ENCODE peak calls at places on chromosomes 16 and 17, in four cellular contexts. One of them, this sample, is unnamed.

GRCh38 chr17:75570772-75571171 is 16.8 kb upstream of the MYO15B start:
- DNase-seq in IMR-90: no peak
- DNase-seq in coronary artery: no peak
- DNase-seq in lower leg skin: no peak
- DNase-seq in this sample: no peak

GRCh38 chr17:42695500-42695899 is 13.2 kb downstream of the CNTNAP1 start:
- DNase-seq in IMR-90: no peak
- DNase-seq in coronary artery: no peak
- DNase-seq in lower leg skin: no peak
- DNase-seq in this sample: no peak

GRCh38 chr16:67283039-67283825 is 3.9 kb downstream of the PLEKHG4 start:
- DNase-seq in IMR-90: peak
- DNase-seq in coronary artery: no peak
- DNase-seq in lower leg skin: no peak
- DNase-seq in this sample: no peak

GRCh38 chr16:11783319-11784047 is 13.6 kb downstream of the ZC3H7A start:
- DNase-seq in IMR-90: peak
- DNase-seq in coronary artery: no peak
- DNase-seq in lower leg skin: no peak
- DNase-seq in this sample: no peak

GRCh38 chr17:55198690-55199370 is 65.9 kb upstream of the HLF start:
- DNase-seq in IMR-90: no peak
- DNase-seq in coronary artery: no peak
- DNase-seq in lower leg skin: no peak
- DNase-seq in this sample: no peak

GRCh38 chr16:4379001-4379688 is 7.5 kb downstream of the VASN start:
- DNase-seq in IMR-90: no peak
- DNase-seq in coronary artery: no peak
- DNase-seq in lower leg skin: no peak
- DNase-seq in this sample: no peak

GRCh38 chr17:40871316-40871715 is 4.3 kb upstream of the KRT12 start:
- DNase-seq in IMR-90: no peak
- DNase-seq in coronary artery: no peak
- DNase-seq in lower leg skin: no peak
- DNase-seq in this sample: no peak

GRCh38 chr16:88533945-88534641 is 36.1 kb upstream of the ZC3H18 start:
- DNase-seq in IMR-90: peak
- DNase-seq in coronary artery: no peak
- DNase-seq in lower leg skin: peak
- DNase-seq in this sample: no peak

GRCh38 chr16:576823-577201 is 7.0 kb downstream of the PIGQ start:
- DNase-seq in IMR-90: no peak
- DNase-seq in coronary artery: no peak
- DNase-seq in lower leg skin: no peak
- DNase-seq in this sample: no peak

GRCh38 chr17:59783221-59784016 is 76.0 kb downstream of the VMP1 start:
- DNase-seq in IMR-90: peak
- DNase-seq in coronary artery: no peak
- DNase-seq in lower leg skin: no peak
- DNase-seq in this sample: no peak

GRCh38 chr16:53341787-53342186 is 92.5 kb upstream of the RBL2 start:
- DNase-seq in IMR-90: no peak
- DNase-seq in coronary artery: no peak
- DNase-seq in lower leg skin: no peak
- DNase-seq in this sample: no peak

GRCh38 chr16:70687172-70687531 is 1.3 kb upstream of the MTSS2 start:
- DNase-seq in IMR-90: no peak
- DNase-seq in coronary artery: no peak
- DNase-seq in lower leg skin: no peak
- DNase-seq in this sample: no peak

GRCh38 chr16:16890964-16891363 is 512.0 kb downstream of the NPIPA7 start:
- DNase-seq in IMR-90: no peak
- DNase-seq in coronary artery: no peak
- DNase-seq in lower leg skin: no peak
- DNase-seq in this sample: no peak

GRCh38 chr17:72206376-72206775 is 85.6 kb downstream of the SOX9 start:
- DNase-seq in IMR-90: no peak
- DNase-seq in coronary artery: no peak
- DNase-seq in lower leg skin: no peak
- DNase-seq in this sample: no peak

GRCh38 chr17:14749269-14749668 is 448.4 kb downstream of the HS3ST3B1 start:
- DNase-seq in IMR-90: no peak
- DNase-seq in coronary artery: no peak
- DNase-seq in lower leg skin: no peak
- DNase-seq in this sample: no peak

GRCh38 chr17:40550608-40551007 is 14.7 kb downstream of the CCR7 start:
- DNase-seq in IMR-90: peak
- DNase-seq in coronary artery: peak
- DNase-seq in lower leg skin: peak
- DNase-seq in this sample: no peak

GRCh38 chr17:35160354-35161201 is 13.0 kb downstream of the UNC45B start:
- DNase-seq in IMR-90: no peak
- DNase-seq in coronary artery: no peak
- DNase-seq in lower leg skin: no peak
- DNase-seq in this sample: no peak

GRCh38 chr17:2011421-2012371 is 13.4 kb downstream of the RTN4RL1 start:
- DNase-seq in IMR-90: no peak
- DNase-seq in coronary artery: no peak
- DNase-seq in lower leg skin: peak
- DNase-seq in this sample: no peak

GRCh38 chr17:31388770-31389672 is 2.5 kb upstream of the RAB11FIP4 start:
- DNase-seq in IMR-90: no peak
- DNase-seq in coronary artery: peak
- DNase-seq in lower leg skin: peak
- DNase-seq in this sample: no peak

GRCh38 chr17:57997085-57997809 is 9.2 kb upstream of the VEZF1 start:
- DNase-seq in IMR-90: no peak
- DNase-seq in coronary artery: no peak
- DNase-seq in lower leg skin: no peak
- DNase-seq in this sample: no peak

GRCh38 chr16:84278968-84279367 is 15.7 kb upstream of the WFDC1 start:
- DNase-seq in IMR-90: no peak
- DNase-seq in coronary artery: no peak
- DNase-seq in lower leg skin: no peak
- DNase-seq in this sample: no peak

GRCh38 chr16:5158494-5158893 is 60.9 kb upstream of the EEF2KMT start:
- DNase-seq in IMR-90: no peak
- DNase-seq in coronary artery: no peak
- DNase-seq in lower leg skin: no peak
- DNase-seq in this sample: no peak

GRCh38 chr17:80960797-80961452 is 30.7 kb upstream of the CHMP6 start:
- DNase-seq in IMR-90: no peak
- DNase-seq in coronary artery: no peak
- DNase-seq in lower leg skin: no peak
- DNase-seq in this sample: no peak

GRCh38 chr16:6096931-6097665 is 999.5 kb upstream of the EEF2KMT start:
- DNase-seq in IMR-90: no peak
- DNase-seq in coronary artery: no peak
- DNase-seq in lower leg skin: no peak
- DNase-seq in this sample: no peak

GRCh38 chr17:40366076-40366860 is 1.7 kb upstream of the GJD3 start:
- DNase-seq in IMR-90: no peak
- DNase-seq in coronary artery: no peak
- DNase-seq in lower leg skin: no peak
- DNase-seq in this sample: no peak

GRCh38 chr16:19130852-19131808 is 17.4 kb downstream of the ITPRIPL2 start:
- DNase-seq in IMR-90: peak
- DNase-seq in coronary artery: no peak
- DNase-seq in lower leg skin: peak
- DNase-seq in this sample: peak

GRCh38 chr17:8162232-8162996 is at the start of gene VAMP2:
- DNase-seq in IMR-90: peak
- DNase-seq in coronary artery: peak
- DNase-seq in lower leg skin: peak
- DNase-seq in this sample: no peak

GRCh38 chr16:68910051-68910450 is 66.7 kb downstream of the TANGO6 start:
- DNase-seq in IMR-90: no peak
- DNase-seq in coronary artery: no peak
- DNase-seq in lower leg skin: no peak
- DNase-seq in this sample: no peak

GRCh38 chr17:61189968-61190367 is 209.7 kb upstream of the TBX2 start:
- DNase-seq in IMR-90: no peak
- DNase-seq in coronary artery: no peak
- DNase-seq in lower leg skin: no peak
- DNase-seq in this sample: no peak

GRCh38 chr16:24754543-24754942 is 25.1 kb downstream of the TNRC6A start:
- DNase-seq in IMR-90: no peak
- DNase-seq in coronary artery: no peak
- DNase-seq in lower leg skin: no peak
- DNase-seq in this sample: no peak

GRCh38 chr17:57285681-57286080 is 29.4 kb downstream of the MSI2 start:
- DNase-seq in IMR-90: no peak
- DNase-seq in coronary artery: no peak
- DNase-seq in lower leg skin: no peak
- DNase-seq in this sample: no peak

GRCh38 chr17:76811028-76811427 is 57.2 kb upstream of the MGAT5B start:
- DNase-seq in IMR-90: no peak
- DNase-seq in coronary artery: no peak
- DNase-seq in lower leg skin: no peak
- DNase-seq in this sample: no peak

GRCh38 chr17:80917716-80918560 is 73.7 kb upstream of the CHMP6 start:
- DNase-seq in IMR-90: no peak
- DNase-seq in coronary artery: no peak
- DNase-seq in lower leg skin: no peak
- DNase-seq in this sample: no peak

GRCh38 chr17:35242158-35242804 is 591 bp upstream of the SLFN5 start:
- DNase-seq in IMR-90: peak
- DNase-seq in coronary artery: peak
- DNase-seq in lower leg skin: peak
- DNase-seq in this sample: no peak

DNA sequence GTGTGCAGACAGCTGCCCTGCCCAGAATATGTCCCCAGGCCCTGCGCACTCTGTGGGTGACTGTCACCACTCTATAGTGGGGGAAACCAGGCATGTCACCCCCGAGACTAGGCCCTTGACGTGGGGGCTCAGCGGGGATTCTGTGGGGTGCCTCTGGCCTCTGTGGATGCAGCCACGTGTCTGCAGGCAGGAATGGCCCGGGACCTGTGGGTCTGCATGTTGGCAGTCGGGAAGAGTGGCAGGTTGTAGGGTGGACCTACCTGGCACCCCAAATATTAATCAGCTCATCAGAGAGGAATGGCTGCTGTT is 954 bp downstream of the IL32 start:
- DNase-seq in IMR-90: no peak
- DNase-seq in coronary artery: no peak
- DNase-seq in lower leg skin: no peak
- DNase-seq in this sample: no peak
- H3K4me3 ChIP-seq in IMR-90: peak
- H3K4me3 ChIP-seq in coronary artery: peak
- H3K4me3 ChIP-seq in lower leg skin: no peak
- H3K4me3 ChIP-seq in this sample: peak

DNA sequence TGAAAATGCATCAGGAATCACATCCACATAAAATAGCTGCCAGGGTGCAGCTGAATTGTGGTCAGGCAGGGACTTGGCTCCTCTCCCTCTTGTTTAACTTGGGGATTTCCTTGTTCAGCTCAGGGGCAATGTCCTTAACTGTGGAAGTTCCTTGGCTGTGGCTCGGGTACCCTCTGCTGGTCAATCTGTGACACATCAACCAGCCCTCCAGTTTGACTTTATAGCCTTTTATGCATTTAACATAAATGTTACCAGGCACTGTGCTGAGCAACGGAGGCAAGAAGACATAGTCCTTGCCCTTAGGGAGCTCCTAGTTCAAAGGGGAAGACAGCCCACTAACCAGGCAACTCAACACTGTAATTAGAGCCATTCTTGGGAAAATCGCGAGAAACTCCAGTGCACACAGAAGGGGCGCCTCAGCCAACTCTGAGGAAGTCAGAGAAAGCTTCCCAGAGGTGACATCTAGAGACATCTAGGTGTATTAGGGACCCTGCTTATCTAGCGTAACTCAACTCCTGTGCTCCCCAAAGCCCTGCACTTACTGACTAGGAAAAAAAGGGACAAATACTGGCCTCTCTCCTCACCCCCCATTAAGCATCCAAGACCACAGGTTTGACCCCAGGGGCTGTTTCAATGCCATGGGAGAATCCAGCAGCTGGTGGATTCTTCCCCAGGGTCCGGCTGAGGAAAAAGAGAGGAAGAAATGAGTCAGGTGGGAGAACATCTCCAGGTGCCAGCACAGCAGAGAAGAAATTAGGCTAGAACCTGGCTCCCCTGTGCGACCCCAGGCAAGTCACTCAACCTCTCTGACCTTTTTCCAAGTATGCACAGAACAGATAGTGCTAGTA is 17.3 kb upstream of the EEF2K start:
- DNase-seq in IMR-90: peak
- DNase-seq in coronary artery: peak
- DNase-seq in lower leg skin: peak
- DNase-seq in this sample: peak
- H3K4me3 ChIP-seq in IMR-90: no peak
- H3K4me3 ChIP-seq in coronary artery: peak
- H3K4me3 ChIP-seq in lower leg skin: no peak
- H3K4me3 ChIP-seq in this sample: no peak

DNA sequence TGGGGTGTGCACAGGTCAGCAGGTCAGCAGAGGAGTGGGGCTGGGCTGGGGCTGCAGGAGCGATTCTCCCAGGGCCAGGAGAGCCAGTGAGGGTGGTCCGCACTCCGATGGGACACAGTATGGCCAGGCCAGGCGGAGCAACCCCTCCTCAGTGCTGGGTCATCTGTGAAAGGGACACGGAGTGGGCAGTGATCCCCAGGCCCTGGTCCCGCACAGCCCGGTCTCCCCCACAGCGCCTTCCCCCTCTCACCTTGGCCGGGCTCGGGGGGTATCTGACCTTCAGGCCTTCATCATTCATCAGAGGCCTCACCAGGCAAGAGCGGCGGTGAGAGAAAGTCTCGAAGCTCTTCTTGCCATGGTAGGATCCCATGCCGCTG is 10.0 kb downstream of the ALDH3A1 start:
- DNase-seq in IMR-90: no peak
- DNase-seq in coronary artery: no peak
- DNase-seq in lower leg skin: no peak
- DNase-seq in this sample: no peak
- H3K4me3 ChIP-seq in IMR-90: no peak
- H3K4me3 ChIP-seq in coronary artery: no peak
- H3K4me3 ChIP-seq in lower leg skin: no peak
- H3K4me3 ChIP-seq in this sample: no peak

DNA sequence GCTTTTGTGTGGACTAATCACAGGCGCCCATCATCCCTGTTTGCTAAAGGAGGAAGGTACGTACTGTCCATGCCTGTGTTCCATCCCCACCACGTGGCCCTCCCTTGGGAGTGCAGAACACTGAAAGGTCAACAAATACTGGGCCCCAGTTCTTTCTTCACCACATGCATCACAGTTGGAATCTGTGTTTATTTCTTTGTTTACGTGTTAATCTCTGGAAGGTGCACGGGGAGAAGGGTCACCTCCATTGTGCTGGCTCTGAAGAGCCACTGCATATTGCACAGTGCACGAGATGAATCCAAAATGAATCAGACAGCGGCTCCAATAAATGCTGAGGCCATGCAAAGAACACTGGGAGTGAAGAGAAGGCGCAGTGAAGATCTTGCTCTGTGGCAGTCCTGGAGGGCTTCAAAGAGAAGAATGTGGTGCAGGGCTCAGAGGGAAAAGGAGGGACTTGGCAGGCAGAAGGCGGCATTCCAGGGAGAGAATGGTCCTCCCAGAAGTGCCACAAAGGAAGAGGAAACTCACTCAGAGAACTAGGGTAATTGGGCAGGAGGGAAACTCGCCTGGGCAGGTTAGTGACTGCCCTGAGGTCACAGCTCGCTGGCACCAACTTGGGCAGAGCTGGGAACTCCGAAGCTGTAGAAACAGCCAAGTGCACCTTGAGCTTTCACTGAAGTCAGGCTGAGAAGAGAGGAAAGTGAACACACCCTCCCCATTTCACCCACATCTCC is 3.7 kb downstream of the RPH3AL start:
- DNase-seq in IMR-90: no peak
- DNase-seq in coronary artery: no peak
- DNase-seq in lower leg skin: peak
- DNase-seq in this sample: no peak
- H3K4me3 ChIP-seq in IMR-90: no peak
- H3K4me3 ChIP-seq in coronary artery: no peak
- H3K4me3 ChIP-seq in lower leg skin: no peak
- H3K4me3 ChIP-seq in this sample: no peak

This sample was measured in HFF-Myc.